ENCODE peak calls at places on chromosomes 7 and 10, in eight cellular contexts. I, C, Z, B, R, X, L and F are unnamed samples. For H3K9me3, the result is how much of the 10 kb centered on the place peaks cover.

GRCh38 chr10:128907155-128907554 is 559.9 kb upstream of the MGMT start:
- DNase-seq in R (no peak), X (no peak), Z (no peak), I (no peak), B (no peak), L (no peak), C (no peak), F (no peak)

GRCh38 chr7:70178787-70179186 is 580.5 kb downstream of the AUTS2 start:
- DNase-seq in C (no peak), X (no peak), L (peak), B (no peak), Z (no peak), R (peak), I (peak), F (peak)

GRCh38 chr7:6436385-6436685 is 11.4 kb downstream of the DAGLB start:
- DNase-seq in C (no peak), I (no peak), B (no peak), X (no peak), R (no peak), Z (no peak), L (no peak), F (no peak)

GRCh38 chr7:2820508-2820934 is 23.6 kb downstream of the GNA12 start:
- DNase-seq in Z (no peak), X (peak), C (peak), I (peak), R (peak), B (no peak), L (peak), F (peak)

GRCh38 chr7:94250124-94250523 is 144.6 kb upstream of the COL1A2 start:
- DNase-seq in L (no peak), B (no peak), R (no peak), Z (no peak), I (no peak), X (no peak), C (no peak), F (no peak)

GRCh38 chr7:94241402-94241925 is 153.2 kb upstream of the COL1A2 start:
- DNase-seq in R (no peak), L (no peak), C (no peak), X (no peak), Z (no peak), I (no peak), B (no peak), F (no peak)

GRCh38 chr10:69213601-69214311 is 6.4 kb upstream of the HKDC1 start:
- DNase-seq in Z (no peak), R (peak), B (no peak), I (no peak), L (no peak), X (no peak), C (peak), F (no peak)

GRCh38 chr7:138358850-138359341 is 101.2 kb upstream of the TRIM24 start:
- DNase-seq in L (no peak), I (no peak), Z (no peak), B (no peak), C (no peak), R (no peak), X (no peak), F (no peak)

GRCh38 chr7:158029431-158029938 is 558.1 kb downstream of the PTPRN2 start:
- DNase-seq in I (no peak), X (no peak), R (no peak), C (no peak), Z (no peak), L (no peak), B (no peak), F (no peak)

GRCh38 chr7:69656890-69657289 is 58.6 kb downstream of the AUTS2 start:
- DNase-seq in B (peak), C (no peak), R (no peak), I (no peak), Z (no peak), L (no peak), X (no peak), F (peak)

GRCh38 chr7:138935438-138936079 is 45.6 kb downstream of the KIAA1549 start:
- DNase-seq in I (peak), Z (peak), L (peak), B (peak), R (peak), C (peak), X (peak), F (peak)

GRCh38 chr10:101140950-101141621 is 10.0 kb downstream of the TLX1 start:
- DNase-seq in L (no peak), C (no peak), I (no peak), B (no peak), R (no peak), X (no peak), Z (no peak), F (no peak)

GRCh38 chr10:119786117-119786769 is 60.4 kb downstream of the INPP5F start:
- DNase-seq in I (no peak), X (no peak), R (peak), Z (no peak), C (peak), B (peak), L (no peak), F (no peak)

GRCh38 chr10:115167716-115168115 is 74.6 kb downstream of the ATRNL1 start:
- DNase-seq in Z (no peak), R (no peak), I (peak), C (peak), L (no peak), X (no peak), B (no peak), F (no peak)

GRCh38 chr10:91088300-91089140 is 131.9 kb upstream of the PCGF5 start:
- DNase-seq in I (peak), C (peak), L (no peak), R (no peak), B (no peak), X (no peak), Z (peak), F (peak)

GRCh38 chr7:57417736-57418135 is 32.2 kb upstream of the ZNF716 start:
- DNase-seq in L (no peak), C (no peak), B (no peak), Z (no peak), X (no peak), R (no peak), I (no peak), F (no peak)

GRCh38 chr7:37510043-37510634 is 61.5 kb upstream of the ELMO1 start:
- DNase-seq in L (no peak), C (peak), R (peak), X (no peak), I (no peak), B (peak), Z (no peak), F (peak)

GRCh38 chr7:155129789-155130188 is 59.7 kb downstream of the HTR5A start:
- DNase-seq in I (no peak), R (no peak), X (no peak), B (no peak), Z (no peak), L (no peak), C (no peak), F (no peak)

GRCh38 chr7:73830872-73831655 is at the start of gene CLDN4:
- DNase-seq in B (peak), C (no peak), L (no peak), I (no peak), X (no peak), Z (peak), R (peak), F (no peak)

GRCh38 chr7:18940577-18941134 is 176.8 kb downstream of the TWIST1 start:
- DNase-seq in X (no peak), L (no peak), R (no peak), I (no peak), Z (no peak), C (no peak), B (peak), F (no peak)

GRCh38 chr7:43615558-43616145 is 32.7 kb downstream of the STK17A start:
- DNase-seq in Z (no peak), R (no peak), L (no peak), B (no peak), I (no peak), X (no peak), C (no peak), F (no peak)

GRCh38 chr7:151249034-151249731 is 689 bp upstream of the SMARCD3 start:
- DNase-seq in C (peak), B (peak), X (no peak), R (peak), I (peak), L (no peak), Z (no peak), F (peak)

GRCh38 chr10:20596911-20597310 is 300.2 kb downstream of the NEBL start:
- DNase-seq in Z (no peak), I (no peak), B (peak), R (no peak), X (no peak), C (peak), L (no peak), F (peak)

GRCh38 chr7:20798694-20799121 is 12.0 kb upstream of the SP8 start:
- DNase-seq in C (no peak), L (no peak), R (no peak), B (peak), I (no peak), X (no peak), Z (no peak), F (no peak)
- TF ChIP-seq EZH2 in C (peak), L (no peak), R (peak), B (no peak), I (no peak), X (no peak), Z (no peak), F (no peak)

DNA sequence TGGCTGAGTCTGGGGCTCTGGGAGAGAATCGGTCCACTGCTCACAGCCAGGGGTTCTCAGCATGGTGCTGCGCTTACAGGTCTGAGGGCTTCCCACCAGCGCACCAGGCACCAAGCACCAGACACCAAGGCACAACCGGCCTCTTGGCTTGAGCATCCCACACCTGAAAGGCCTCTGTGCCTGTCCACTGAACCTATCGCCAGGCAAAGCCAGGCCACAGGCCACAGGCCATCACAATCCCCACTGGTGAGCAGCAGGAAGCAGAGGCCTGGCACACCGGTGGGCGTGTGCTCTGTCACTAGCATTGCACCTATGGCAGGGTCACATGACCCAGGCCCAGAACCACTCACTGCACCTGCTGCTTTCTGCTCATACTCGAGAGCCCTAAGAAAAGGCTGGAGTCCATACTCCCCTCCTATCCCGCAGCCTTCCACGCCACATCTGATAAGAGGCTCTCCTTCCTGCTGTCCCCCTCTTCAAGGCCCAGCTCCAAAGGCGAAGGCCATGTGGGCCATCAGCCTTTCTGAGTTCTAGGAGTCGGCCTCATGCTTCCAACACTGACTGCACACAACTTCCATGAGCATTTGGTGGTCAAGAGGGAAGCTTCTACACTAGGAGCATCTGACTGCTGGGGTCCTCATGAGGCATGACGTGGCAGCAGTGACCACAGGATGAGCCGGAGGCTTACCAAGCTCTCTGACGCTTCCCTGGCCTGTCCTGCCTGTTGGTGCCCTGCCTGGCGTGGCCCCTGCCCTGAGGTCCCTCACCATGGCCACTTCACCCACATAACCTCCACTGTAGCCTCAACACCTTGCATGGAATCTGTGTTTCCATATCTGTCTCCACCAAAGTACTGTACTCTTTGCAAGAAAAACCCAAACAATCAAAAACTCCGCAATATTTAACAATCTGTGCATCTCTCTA is 166.4 kb downstream of the TNS3 start:
- DNase-seq in B (no peak), Z (no peak), L (no peak), R (no peak), C (no peak), I (no peak), X (no peak), F (no peak)
- H3K9me3 ChIP-seq in B (under half), Z (under half), L (under half), R (under half), C (under half), I (under half), X (under half), F (under half)

GRCh38 chr10:28890121-28890950 is 213.0 kb downstream of the BAMBI start:
- DNase-seq in R (no peak), Z (no peak), C (no peak), X (no peak), L (no peak), I (no peak), B (no peak), F (no peak)

GRCh38 chr10:28892818-28893547 is 215.7 kb downstream of the BAMBI start:
- DNase-seq in B (no peak), L (no peak), R (no peak), C (peak), Z (no peak), I (peak), X (no peak), F (no peak)

GRCh38 chr10:28891058-28891713 is 213.9 kb downstream of the BAMBI start:
- DNase-seq in Z (no peak), L (peak), I (peak), C (no peak), B (no peak), X (peak), R (no peak), F (no peak)
- H2AFZ ChIP-seq in Z (no peak), L (no peak), I (no peak), C (no peak), B (no peak), X (no peak), R (no peak), F (no peak)

GRCh38 chr10:63436225-63436624 is 29.6 kb downstream of the JMJD1C start:
- DNase-seq in Z (no peak), L (no peak), B (no peak), I (no peak), C (no peak), R (no peak), X (no peak), F (no peak)
- TF ChIP-seq EZH2 in Z (no peak), L (no peak), B (no peak), I (no peak), C (no peak), R (no peak), X (no peak), F (no peak)

GRCh38 chr7:149027560-149028345 is 552 bp downstream of the PDIA4 start:
- DNase-seq in B (no peak), L (no peak), X (no peak), Z (no peak), I (peak), R (peak), C (peak), F (peak)

GRCh38 chr7:149023662-149024061 is 4.6 kb downstream of the PDIA4 start:
- DNase-seq in R (no peak), X (no peak), I (no peak), L (no peak), B (no peak), C (no peak), Z (no peak), F (no peak)

GRCh38 chr7:149022961-149023360 is 5.3 kb downstream of the PDIA4 start:
- DNase-seq in L (no peak), C (no peak), Z (no peak), I (no peak), B (no peak), X (no peak), R (no peak), F (no peak)

GRCh38 chr7:149028346-149029109 is at the start of gene PDIA4:
- DNase-seq in Z (peak), C (peak), B (peak), X (peak), L (peak), I (peak), R (peak), F (peak)

GRCh38 chr7:149027055-149027454 is 1.2 kb downstream of the PDIA4 start:
- DNase-seq in Z (no peak), C (no peak), I (no peak), B (no peak), R (no peak), X (no peak), L (no peak), F (peak)
- H3K9me3 ChIP-seq in Z (under half), C (under half), I (under half), B (under half), R (under half), X (under half), L (under half), F (under half)

DNA sequence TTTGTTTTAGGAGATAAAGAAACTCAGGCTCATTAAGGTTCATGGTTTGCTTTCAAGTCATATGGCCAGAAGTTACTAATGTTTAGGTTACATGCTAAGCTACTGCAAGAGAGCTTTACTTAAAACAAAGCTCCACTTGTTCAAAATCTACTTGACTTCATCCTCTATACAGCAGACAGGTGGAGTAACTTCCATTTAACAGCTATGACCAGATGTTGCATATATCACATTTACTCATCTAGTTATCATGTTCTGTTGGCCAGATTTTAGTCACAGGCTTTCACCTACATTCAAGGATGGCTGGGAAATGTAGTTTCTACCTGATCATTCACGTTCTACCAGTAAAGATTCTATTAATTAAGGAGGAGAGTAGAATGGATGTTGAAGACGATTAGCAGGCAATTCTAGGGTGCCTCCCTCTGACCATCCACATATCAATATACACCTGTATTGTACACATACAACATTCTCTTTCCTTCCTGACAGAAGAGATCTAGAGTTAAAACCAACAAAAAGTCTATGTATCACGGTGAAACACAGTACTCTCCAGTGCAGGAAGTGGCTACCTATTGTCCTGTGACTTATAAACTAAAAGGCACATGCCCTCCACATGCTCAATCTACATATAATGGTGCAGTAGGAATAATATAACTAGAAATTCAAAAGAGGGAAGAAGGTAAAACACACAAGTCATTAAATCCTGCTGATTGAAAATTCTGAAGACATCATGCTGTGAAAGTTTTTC is 488.0 kb downstream of the MDFIC start:
- DNase-seq in X (no peak), I (no peak), R (no peak), B (no peak), L (no peak), Z (no peak), C (no peak), F (no peak)
- H2AFZ ChIP-seq in X (peak), I (no peak), R (no peak), B (no peak), L (no peak), Z (no peak), C (no peak), F (no peak)

DNA sequence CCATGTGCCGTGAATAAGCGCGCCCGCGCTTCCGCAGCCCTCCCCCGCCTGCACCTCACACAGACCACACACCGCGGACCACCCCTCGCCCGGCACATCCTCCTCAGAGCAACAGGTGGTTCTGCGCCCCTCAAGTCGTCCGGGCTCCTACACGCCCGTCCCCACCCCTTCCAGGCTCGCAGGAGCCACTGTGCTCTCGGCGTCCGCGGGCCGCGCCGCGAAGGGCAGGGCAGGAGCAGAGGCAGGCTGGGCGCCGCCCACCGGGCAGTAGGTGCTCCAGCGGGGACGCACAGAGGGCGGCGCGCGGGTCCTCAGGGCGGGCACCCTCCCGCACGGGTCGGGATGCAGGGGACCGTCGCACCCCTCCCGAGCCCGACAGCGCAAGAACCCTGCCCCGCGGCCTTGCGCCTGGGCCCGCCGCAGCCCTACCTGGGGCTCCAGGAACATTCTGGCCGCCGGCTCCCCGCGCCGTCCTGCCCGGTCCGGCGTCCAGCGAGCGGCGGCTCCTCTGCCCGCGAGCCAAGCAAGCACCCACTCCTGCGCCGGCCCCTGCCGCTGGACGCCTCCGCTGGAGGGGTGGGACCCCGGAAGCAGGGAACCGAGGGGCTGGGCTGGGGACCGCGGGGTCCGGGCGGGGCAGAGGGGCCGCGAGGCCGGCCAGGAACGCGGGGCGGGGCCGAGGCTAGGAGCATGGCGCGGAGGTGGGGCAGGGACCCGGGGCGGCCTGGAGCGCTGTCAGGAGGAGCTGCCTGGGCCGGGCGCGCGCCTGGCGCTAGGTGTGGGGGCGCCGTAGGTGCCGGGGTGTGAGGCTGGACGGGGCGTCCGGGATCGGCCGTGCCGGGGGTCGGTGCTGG is 37.4 kb downstream of the RASGEF1A start:
- DNase-seq in Z (no peak), I (no peak), X (no peak), C (no peak), B (peak), L (no peak), R (peak), F (peak)
- TF ChIP-seq EZH2 in Z (no peak), I (no peak), X (no peak), C (peak), B (peak), L (peak), R (peak), F (no peak)